ENCODE peak calls at places on chromosome 17, in four cellular contexts. One of them, this sample, is unnamed.

GRCh38 chr17:81209141-81209540 is 13.6 kb downstream of the CEP131 start:
- DNase-seq in C1 segment of cervical spinal cord: no peak
- DNase-seq in T1000: no peak
- DNase-seq in GM19239: no peak
- DNase-seq in this sample: no peak

GRCh38 chr17:50539762-50540440 is 7.1 kb upstream of the SPATA20 start:
- DNase-seq in C1 segment of cervical spinal cord: no peak
- DNase-seq in T1000: no peak
- DNase-seq in GM19239: no peak
- DNase-seq in this sample: no peak

GRCh38 chr17:63450551-63450950 is 4.4 kb upstream of the CYB561 start:
- DNase-seq in C1 segment of cervical spinal cord: no peak
- DNase-seq in T1000: no peak
- DNase-seq in GM19239: no peak
- DNase-seq in this sample: no peak

GRCh38 chr17:61504697-61505096 is 52.5 kb downstream of the TBX4 start:
- DNase-seq in C1 segment of cervical spinal cord: no peak
- DNase-seq in T1000: no peak
- DNase-seq in GM19239: no peak
- DNase-seq in this sample: peak

GRCh38 chr17:74478369-74479100 is 12.1 kb downstream of the CD300A start:
- DNase-seq in C1 segment of cervical spinal cord: no peak
- DNase-seq in T1000: no peak
- DNase-seq in GM19239: no peak
- DNase-seq in this sample: no peak

GRCh38 chr17:19812407-19812806 is 55.3 kb downstream of the ULK2 start:
- DNase-seq in C1 segment of cervical spinal cord: no peak
- DNase-seq in T1000: no peak
- DNase-seq in GM19239: no peak
- DNase-seq in this sample: peak

GRCh38 chr17:64357191-64357981 is 33.3 kb downstream of the PECAM1 start:
- DNase-seq in C1 segment of cervical spinal cord: no peak
- DNase-seq in T1000: no peak
- DNase-seq in GM19239: no peak
- DNase-seq in this sample: peak

GRCh38 chr17:7912927-7913524 is 3.1 kb downstream of the RNF227 start:
- DNase-seq in C1 segment of cervical spinal cord: no peak
- DNase-seq in T1000: no peak
- DNase-seq in GM19239: peak
- DNase-seq in this sample: peak

GRCh38 chr17:63535640-63536039 is 12.5 kb downstream of the KCNH6 start:
- DNase-seq in C1 segment of cervical spinal cord: no peak
- DNase-seq in T1000: no peak
- DNase-seq in GM19239: no peak
- DNase-seq in this sample: no peak

GRCh38 chr17:75517277-75517865 is 1.0 kb downstream of the TSEN54 start:
- DNase-seq in C1 segment of cervical spinal cord: no peak
- DNase-seq in T1000: no peak
- DNase-seq in GM19239: no peak
- DNase-seq in this sample: peak

GRCh38 chr17:64382184-64382583 is 8.5 kb downstream of the PECAM1 start:
- DNase-seq in C1 segment of cervical spinal cord: no peak
- DNase-seq in T1000: no peak
- DNase-seq in GM19239: no peak
- DNase-seq in this sample: no peak

GRCh38 chr17:75740631-75741077 is 19.4 kb downstream of the ITGB4 start:
- DNase-seq in C1 segment of cervical spinal cord: no peak
- DNase-seq in T1000: no peak
- DNase-seq in GM19239: no peak
- DNase-seq in this sample: no peak

GRCh38 chr17:16585796-16586195 is 16.8 kb upstream of the ZNF287 start:
- DNase-seq in C1 segment of cervical spinal cord: no peak
- DNase-seq in T1000: no peak
- DNase-seq in GM19239: no peak
- DNase-seq in this sample: no peak

GRCh38 chr17:55458977-55459376 is 37.3 kb upstream of the MMD start:
- DNase-seq in C1 segment of cervical spinal cord: no peak
- DNase-seq in T1000: peak
- DNase-seq in GM19239: no peak
- DNase-seq in this sample: peak

GRCh38 chr17:1782171-1782567 is 20.3 kb downstream of the SERPINF1 start:
- DNase-seq in C1 segment of cervical spinal cord: no peak
- DNase-seq in T1000: no peak
- DNase-seq in GM19239: no peak
- DNase-seq in this sample: no peak

GRCh38 chr17:12567077-12568053 is 98.3 kb upstream of the MYOCD start:
- DNase-seq in C1 segment of cervical spinal cord: no peak
- DNase-seq in T1000: no peak
- DNase-seq in GM19239: no peak
- DNase-seq in this sample: no peak

GRCh38 chr17:59859444-59860025 is 33.2 kb downstream of the TUBD1 start:
- DNase-seq in C1 segment of cervical spinal cord: no peak
- DNase-seq in T1000: no peak
- DNase-seq in GM19239: no peak
- DNase-seq in this sample: peak

GRCh38 chr17:45270828-45271418 is 9.0 kb upstream of the SPATA32 start:
- DNase-seq in C1 segment of cervical spinal cord: no peak
- DNase-seq in T1000: no peak
- DNase-seq in GM19239: no peak
- DNase-seq in this sample: no peak

GRCh38 chr17:79814966-79815835 is 18.3 kb upstream of the CBX8 start:
- DNase-seq in C1 segment of cervical spinal cord: no peak
- DNase-seq in T1000: no peak
- DNase-seq in GM19239: no peak
- DNase-seq in this sample: no peak

GRCh38 chr17:82832411-82832810 is 7.4 kb downstream of the ZNF750 start:
- DNase-seq in C1 segment of cervical spinal cord: no peak
- DNase-seq in T1000: no peak
- DNase-seq in GM19239: no peak
- DNase-seq in this sample: no peak

GRCh38 chr17:31235110-31235509 is 61.9 kb downstream of the OMG start:
- DNase-seq in C1 segment of cervical spinal cord: no peak
- DNase-seq in T1000: no peak
- DNase-seq in GM19239: no peak
- DNase-seq in this sample: no peak

GRCh38 chr17:909642-910323 is 69.8 kb downstream of the NXN start:
- DNase-seq in C1 segment of cervical spinal cord: no peak
- DNase-seq in T1000: no peak
- DNase-seq in GM19239: no peak
- DNase-seq in this sample: peak

GRCh38 chr17:20092292-20092867 is 83.2 kb downstream of the SPECC1 start:
- DNase-seq in C1 segment of cervical spinal cord: no peak
- DNase-seq in T1000: no peak
- DNase-seq in GM19239: no peak
- DNase-seq in this sample: no peak

GRCh38 chr17:36657763-36658490 is 56.5 kb downstream of the MRM1 start:
- DNase-seq in C1 segment of cervical spinal cord: no peak
- DNase-seq in T1000: no peak
- DNase-seq in GM19239: no peak
- DNase-seq in this sample: peak

GRCh38 chr17:58576679-58577367 is 62.4 kb upstream of the MTMR4 start:
- DNase-seq in C1 segment of cervical spinal cord: no peak
- DNase-seq in T1000: no peak
- DNase-seq in GM19239: no peak
- DNase-seq in this sample: no peak

GRCh38 chr17:6374271-6374691 is 60.6 kb downstream of the AIPL1 start:
- DNase-seq in C1 segment of cervical spinal cord: no peak
- DNase-seq in T1000: no peak
- DNase-seq in GM19239: no peak
- DNase-seq in this sample: peak

GRCh38 chr17:71726320-71726719 is 394.5 kb upstream of the SOX9 start:
- DNase-seq in C1 segment of cervical spinal cord: no peak
- DNase-seq in T1000: no peak
- DNase-seq in GM19239: no peak
- DNase-seq in this sample: no peak

GRCh38 chr17:61809816-61810392 is 53.4 kb downstream of the BRIP1 start:
- DNase-seq in C1 segment of cervical spinal cord: no peak
- DNase-seq in T1000: no peak
- DNase-seq in GM19239: no peak
- DNase-seq in this sample: peak

GRCh38 chr17:58710948-58711552 is 18.6 kb downstream of the RAD51C start:
- DNase-seq in C1 segment of cervical spinal cord: no peak
- DNase-seq in T1000: no peak
- DNase-seq in GM19239: no peak
- DNase-seq in this sample: peak

GRCh38 chr17:61720016-61720795 is 129.2 kb upstream of the NACA2 start:
- DNase-seq in C1 segment of cervical spinal cord: no peak
- DNase-seq in T1000: no peak
- DNase-seq in GM19239: no peak
- DNase-seq in this sample: no peak

GRCh38 chr17:17004251-17004996 is 32.5 kb upstream of the TNFRSF13B start:
- DNase-seq in C1 segment of cervical spinal cord: no peak
- DNase-seq in T1000: no peak
- DNase-seq in GM19239: no peak
- DNase-seq in this sample: no peak

GRCh38 chr17:50189396-50190277 is 11.8 kb downstream of the COL1A1 start:
- DNase-seq in C1 segment of cervical spinal cord: no peak
- DNase-seq in T1000: no peak
- DNase-seq in GM19239: no peak
- DNase-seq in this sample: peak

GRCh38 chr17:1313270-1314005 is 34.0 kb downstream of the TRARG1 start:
- DNase-seq in C1 segment of cervical spinal cord: no peak
- DNase-seq in T1000: no peak
- DNase-seq in GM19239: no peak
- DNase-seq in this sample: no peak

GRCh38 chr17:46013127-46013501 is 14.1 kb downstream of the STH start:
- DNase-seq in C1 segment of cervical spinal cord: no peak
- DNase-seq in T1000: no peak
- DNase-seq in GM19239: no peak
- DNase-seq in this sample: no peak

GRCh38 chr17:81651692-81652091 is 4.7 kb downstream of the PDE6G start:
- DNase-seq in C1 segment of cervical spinal cord: no peak
- DNase-seq in T1000: peak
- DNase-seq in GM19239: no peak
- DNase-seq in this sample: peak

GRCh38 chr17:48930435-48930873 is 14.2 kb downstream of the SNF8 start:
- DNase-seq in C1 segment of cervical spinal cord: no peak
- DNase-seq in T1000: no peak
- DNase-seq in GM19239: no peak
- DNase-seq in this sample: no peak

This sample was measured in mesenchymal stem cell.